ENCODE peak calls at places on chromosomes 3 and 15, in eight cellular contexts. U is endodermal cell, W is PC-3, L is astrocyte of the cerebellum, M is OCI-LY7, G is fibroblast of the aortic adventitia, N is AG10803, C is fibroblast of lung. R is an unnamed sample.

GRCh38 chr15:65037279-65037678 is 7.8 kb upstream of the MTFMT start:
- DNase-seq in U (no peak), W (no peak), L (no peak), M (no peak), G (no peak), N (no peak), C (no peak), R (no peak)

GRCh38 chr3:164748626-164749025 is 329.7 kb downstream of the SI start:
- DNase-seq in U (no peak), W (peak; percentile 3), L (no peak), M (no peak), G (no peak), N (no peak), C (no peak), R (no peak)

GRCh38 chr3:148903941-148904340 is 38.8 kb downstream of the CPA3 start:
- DNase-seq in U (no peak), W (no peak), L (no peak), M (no peak), G (no peak), N (peak; percentile 31), C (no peak), R (no peak)

GRCh38 chr3:13200951-13201350 is 127.7 kb upstream of the IQSEC1 start:
- DNase-seq in U (peak; percentile 83), W (no peak), L (peak; percentile 6), M (peak; percentile 39), G (no peak), N (no peak), C (no peak), R (no peak)

GRCh38 chr3:107013606-107014005 is 363.6 kb upstream of the CCDC54 start:
- DNase-seq in U (no peak), W (no peak), L (no peak), M (no peak), G (no peak), N (peak; percentile 15), C (peak; percentile 64), R (no peak)

GRCh38 chr3:124322966-124323365 is 331.0 kb upstream of the ROPN1 start:
- DNase-seq in U (no peak), W (no peak), L (no peak), M (no peak), G (no peak), N (no peak), C (peak; percentile 48), R (no peak)

GRCh38 chr3:165837058-165837525 is at the start of gene BCHE:
- DNase-seq in U (peak; percentile 63), W (peak; percentile 38), L (peak; percentile 32), M (no peak), G (peak; percentile 72), N (no peak), C (peak; percentile 89), R (no peak)

GRCh38 chr3:194081826-194082225 is 54.1 kb upstream of the HES1 start:
- DNase-seq in U (no peak), W (no peak), L (no peak), M (no peak), G (no peak), N (no peak), C (no peak), R (no peak)

GRCh38 chr3:10551821-10552630 is 46.6 kb upstream of the ATP2B2 start:
- DNase-seq in U (peak; percentile 51), W (peak; percentile 80), L (peak; percentile 23), M (no peak), G (no peak), N (no peak), C (no peak), R (peak; percentile 16)

GRCh38 chr3:59655616-59656015 is 605.8 kb upstream of the CFAP20DC start:
- DNase-seq in U (no peak), W (no peak), L (no peak), M (no peak), G (no peak), N (peak; percentile 22), C (no peak), R (no peak)

GRCh38 chr15:90674476-90674875 is 42.7 kb upstream of the BLM start:
- DNase-seq in U (no peak), W (no peak), L (no peak), M (no peak), G (no peak), N (no peak), C (peak; percentile 22), R (no peak)

GRCh38 chr3:71989165-71989564 is 204.2 kb upstream of the PROK2 start:
- DNase-seq in U (no peak), W (peak; percentile 40), L (no peak), M (no peak), G (peak; percentile 42), N (peak; percentile 68), C (peak; percentile 17), R (no peak)

GRCh38 chr15:40891810-40892448 is 2.3 kb upstream of the VPS18 start:
- DNase-seq in U (peak; percentile 84), W (peak; percentile 81), L (peak; percentile 27), M (peak; percentile 76), G (peak; percentile 59), N (no peak), C (peak; percentile 59), R (peak; percentile 68)

GRCh38 chr3:195094211-195094921 is 176.6 kb downstream of the XXYLT1 start:
- DNase-seq in U (no peak), W (no peak), L (no peak), M (peak; percentile 44), G (no peak), N (no peak), C (no peak), R (peak; percentile 71)

GRCh38 chr15:90902996-90903732 is at the start of gene MAN2A2:
- DNase-seq in U (peak; percentile 86), W (peak; percentile 55), L (no peak), M (peak; percentile 55), G (peak; percentile 28), N (peak; percentile 27), C (peak; percentile 19), R (peak; percentile 91)

GRCh38 chr3:130390079-130390478 is 44.6 kb downstream of the COL6A5 start:
- DNase-seq in U (no peak), W (peak; percentile 25), L (no peak), M (no peak), G (no peak), N (no peak), C (no peak), R (no peak)

GRCh38 chr3:86228106-86228505 is 762.8 kb downstream of the VGLL3 start:
- DNase-seq in U (no peak), W (no peak), L (no peak), M (no peak), G (no peak), N (no peak), C (no peak), R (no peak)

GRCh38 chr15:45715528-45715927 is 80.7 kb downstream of the SQOR start:
- DNase-seq in U (no peak), W (peak; percentile 30), L (no peak), M (peak; percentile 75), G (peak; percentile 30), N (no peak), C (peak; percentile 47), R (no peak)

GRCh38 chr3:175664911-175665310 is 805.8 kb downstream of the NAALADL2 start:
- DNase-seq in U (no peak), W (no peak), L (no peak), M (no peak), G (no peak), N (no peak), C (no peak), R (no peak)

GRCh38 chr3:107739227-107739626 is 216.5 kb downstream of the BBX start:
- DNase-seq in U (no peak), W (no peak), L (no peak), M (peak; percentile 16), G (no peak), N (no peak), C (no peak), R (no peak)

GRCh38 chr15:65870889-65871533 is 1.7 kb downstream of the RAB11A start:
- DNase-seq in U (no peak), W (peak; percentile 34), L (peak; percentile 11), M (peak; percentile 48), G (peak; percentile 80), N (peak; percentile 55), C (peak; percentile 70), R (peak; percentile 58)

GRCh38 chr15:25175033-25175788 is 220.4 kb downstream of the SNRPN start:
- DNase-seq in U (peak; percentile 21), W (no peak), L (no peak), M (no peak), G (no peak), N (no peak), C (no peak), R (no peak)

GRCh38 chr15:33988384-33988783 is 20.1 kb downstream of the CHRM5 start:
- DNase-seq in U (no peak), W (peak; percentile 40), L (no peak), M (no peak), G (no peak), N (no peak), C (peak; percentile 12), R (peak; percentile 15)

GRCh38 chr15:33994005-33994615 is 25.8 kb downstream of the CHRM5 start:
- DNase-seq in U (peak; percentile 79), W (peak; percentile 68), L (no peak), M (peak; percentile 39), G (peak; percentile 46), N (peak; percentile 18), C (peak; percentile 49), R (peak; percentile 39)
- TF ChIP-seq CTCF in U (peak; percentile 73), W (peak; percentile 80), L (peak; percentile 59), M (peak; percentile 73), G (peak; percentile 64), N (peak; percentile 52), C (peak; percentile 63), R (peak; percentile 32)

GRCh38 chr15:99113547-99114271 is 8.8 kb downstream of the SYNM start:
- DNase-seq in U (no peak), W (no peak), L (no peak), M (no peak), G (no peak), N (no peak), C (no peak), R (no peak)

GRCh38 chr15:99108993-99109392 is 4.1 kb downstream of the SYNM start:
- DNase-seq in U (no peak), W (no peak), L (no peak), M (no peak), G (no peak), N (no peak), C (no peak), R (no peak)

GRCh38 chr15:99109555-99110021 is 4.7 kb downstream of the SYNM start:
- DNase-seq in U (no peak), W (no peak), L (no peak), M (no peak), G (no peak), N (no peak), C (no peak), R (peak; percentile 70)

GRCh38 chr15:99110093-99110492 is 5.2 kb downstream of the SYNM start:
- DNase-seq in U (no peak), W (no peak), L (no peak), M (no peak), G (no peak), N (no peak), C (no peak), R (no peak)

GRCh38 chr15:99110581-99111320 is 5.9 kb downstream of the SYNM start:
- DNase-seq in U (no peak), W (no peak), L (no peak), M (no peak), G (peak; percentile 74), N (peak; percentile 66), C (peak; percentile 61), R (no peak)
- H3K4me3 ChIP-seq in U (no peak overlapping the region), W (no peak overlapping the region), L (no peak overlapping the region), M (no peak overlapping the region), G (no peak overlapping the region), N (no peak overlapping the region), C (no peak overlapping the region), R (no peak overlapping the region)

GRCh38 chr3:28334552-28334951 is 14.0 kb upstream of the ZCWPW2 start:
- DNase-seq in U (no peak), W (peak; percentile 39), L (no peak), M (no peak), G (peak; percentile 28), N (no peak), C (peak; percentile 28), R (no peak)
- TF ChIP-seq CTCF in U (peak; percentile 40), W (peak; percentile 1), L (no peak), M (peak; percentile 58), G (peak; percentile 9), N (peak; percentile 30), C (no peak), R (no peak)

GRCh38 chr3:189389346-189389745 is 217.6 kb downstream of the TPRG1 start:
- DNase-seq in U (no peak), W (no peak), L (peak; percentile 46), M (no peak), G (peak; percentile 23), N (peak; percentile 26), C (peak; percentile 5), R (no peak)
- H3K4me3 ChIP-seq in U (no peak overlapping the region), W (no peak overlapping the region), L (no peak overlapping the region), M (no peak overlapping the region), G (no peak overlapping the region), N (no peak overlapping the region), C (no peak overlapping the region), R (no peak overlapping the region)